ENCODE peak calls at places on chromosomes 5 and 9, in five cellular contexts. One of them, this sample, is unnamed.

GRCh38 chr9:121550569-121551512 is 51.2 kb upstream of the GGTA1 start:
- DNase-seq in NCI-H1092: peak; percentile 72
- DNase-seq in fibroblast of the aortic adventitia: peak; percentile 49
- DNase-seq in AG09319: no peak
- DNase-seq in CD8-positive, alpha-beta memory T cell: peak; percentile 66
- DNase-seq in this sample: peak; percentile 39

GRCh38 chr9:34227445-34227844 is 48.6 kb downstream of the UBAP1 start:
- DNase-seq in fibroblast of the aortic adventitia: peak; percentile 49
- DNase-seq in CD8-positive, alpha-beta memory T cell: no peak
- DNase-seq in NCI-H1092: no peak
- DNase-seq in AG09319: no peak
- DNase-seq in this sample: no peak

GRCh38 chr9:7549261-7549660 is 250.3 kb downstream of the DMAC1 start:
- DNase-seq in CD8-positive, alpha-beta memory T cell: no peak
- DNase-seq in fibroblast of the aortic adventitia: no peak
- DNase-seq in AG09319: no peak
- DNase-seq in NCI-H1092: no peak
- DNase-seq in this sample: no peak

GRCh38 chr9:90909747-90910283 is 108.2 kb downstream of the SYK start:
- DNase-seq in fibroblast of the aortic adventitia: no peak
- DNase-seq in AG09319: no peak
- DNase-seq in CD8-positive, alpha-beta memory T cell: no peak
- DNase-seq in NCI-H1092: no peak
- DNase-seq in this sample: no peak

GRCh38 chr5:1210832-1211251 is 9.4 kb downstream of the SLC6A19 start:
- DNase-seq in fibroblast of the aortic adventitia: no peak
- DNase-seq in NCI-H1092: no peak
- DNase-seq in AG09319: no peak
- DNase-seq in CD8-positive, alpha-beta memory T cell: peak; percentile 19
- DNase-seq in this sample: no peak

GRCh38 chr5:76874088-76874581 is 24.3 kb downstream of the S100Z start:
- DNase-seq in CD8-positive, alpha-beta memory T cell: no peak
- DNase-seq in NCI-H1092: no peak
- DNase-seq in AG09319: no peak
- DNase-seq in fibroblast of the aortic adventitia: no peak
- DNase-seq in this sample: no peak

GRCh38 chr5:141356950-141357349 is 2.1 kb downstream of the PCDHGA4 start:
- DNase-seq in fibroblast of the aortic adventitia: no peak
- DNase-seq in CD8-positive, alpha-beta memory T cell: no peak
- DNase-seq in NCI-H1092: no peak
- DNase-seq in AG09319: no peak
- DNase-seq in this sample: no peak

GRCh38 chr9:130445268-130445983 is 665 bp downstream of the ASS1 start:
- DNase-seq in fibroblast of the aortic adventitia: peak; percentile 71
- DNase-seq in AG09319: peak; percentile 24
- DNase-seq in CD8-positive, alpha-beta memory T cell: no peak
- DNase-seq in NCI-H1092: no peak
- DNase-seq in this sample: peak; percentile 84

GRCh38 chr5:142640316-142641005 is 45.4 kb downstream of the FGF1 start:
- DNase-seq in fibroblast of the aortic adventitia: no peak
- DNase-seq in CD8-positive, alpha-beta memory T cell: no peak
- DNase-seq in NCI-H1092: no peak
- DNase-seq in AG09319: no peak
- DNase-seq in this sample: no peak

GRCh38 chr9:100082786-100083185 is 16.0 kb downstream of the ERP44 start:
- DNase-seq in fibroblast of the aortic adventitia: peak; percentile 58
- DNase-seq in NCI-H1092: no peak
- DNase-seq in AG09319: no peak
- DNase-seq in CD8-positive, alpha-beta memory T cell: no peak
- DNase-seq in this sample: peak; percentile 62

GRCh38 chr9:83186354-83186753 is 123.4 kb upstream of the RASEF start:
- DNase-seq in CD8-positive, alpha-beta memory T cell: no peak
- DNase-seq in AG09319: no peak
- DNase-seq in NCI-H1092: no peak
- DNase-seq in fibroblast of the aortic adventitia: no peak
- DNase-seq in this sample: no peak

GRCh38 chr9:125125523-125125922 is 17.8 kb downstream of the SCAI start:
- DNase-seq in NCI-H1092: no peak
- DNase-seq in CD8-positive, alpha-beta memory T cell: no peak
- DNase-seq in AG09319: no peak
- DNase-seq in fibroblast of the aortic adventitia: no peak
- DNase-seq in this sample: no peak

GRCh38 chr9:128409998-128410397 is 10.7 kb upstream of the CERCAM start:
- DNase-seq in NCI-H1092: no peak
- DNase-seq in CD8-positive, alpha-beta memory T cell: no peak
- DNase-seq in fibroblast of the aortic adventitia: peak; percentile 53
- DNase-seq in AG09319: no peak
- DNase-seq in this sample: no peak

GRCh38 chr5:44245936-44246335 is 143.3 kb downstream of the FGF10 start:
- DNase-seq in AG09319: no peak
- DNase-seq in fibroblast of the aortic adventitia: no peak
- DNase-seq in CD8-positive, alpha-beta memory T cell: no peak
- DNase-seq in NCI-H1092: no peak
- DNase-seq in this sample: peak; percentile 50

GRCh38 chr5:177546262-177546741 is 8.1 kb downstream of the FAM193B start:
- DNase-seq in AG09319: peak; percentile 95
- DNase-seq in NCI-H1092: no peak
- DNase-seq in CD8-positive, alpha-beta memory T cell: no peak
- DNase-seq in fibroblast of the aortic adventitia: peak; percentile 99
- DNase-seq in this sample: peak; percentile 98

GRCh38 chr5:168947212-168947868 is 353.6 kb downstream of the SLIT3 start:
- DNase-seq in NCI-H1092: peak; percentile 13
- DNase-seq in fibroblast of the aortic adventitia: peak; percentile 38
- DNase-seq in AG09319: no peak
- DNase-seq in CD8-positive, alpha-beta memory T cell: no peak
- DNase-seq in this sample: peak; percentile 26

GRCh38 chr5:175347027-175347426 is 97.0 kb downstream of the DRD1 start:
- DNase-seq in fibroblast of the aortic adventitia: peak; percentile 8
- DNase-seq in NCI-H1092: no peak
- DNase-seq in CD8-positive, alpha-beta memory T cell: no peak
- DNase-seq in AG09319: no peak
- DNase-seq in this sample: no peak

GRCh38 chr5:538271-538771 is 14.1 kb upstream of the SLC9A3 start:
- DNase-seq in fibroblast of the aortic adventitia: no peak
- DNase-seq in CD8-positive, alpha-beta memory T cell: peak; percentile 6
- DNase-seq in AG09319: no peak
- DNase-seq in NCI-H1092: no peak
- DNase-seq in this sample: no peak

GRCh38 chr5:43305948-43306563 is 7.2 kb downstream of the HMGCS1 start:
- DNase-seq in CD8-positive, alpha-beta memory T cell: no peak
- DNase-seq in AG09319: peak; percentile 31
- DNase-seq in fibroblast of the aortic adventitia: peak; percentile 81
- DNase-seq in NCI-H1092: peak; percentile 7
- DNase-seq in this sample: peak; percentile 63

GRCh38 chr5:54876-55569 is 36.9 kb upstream of the PLEKHG4B start:
- DNase-seq in CD8-positive, alpha-beta memory T cell: no peak
- DNase-seq in NCI-H1092: no peak
- DNase-seq in AG09319: no peak
- DNase-seq in fibroblast of the aortic adventitia: no peak
- DNase-seq in this sample: no peak

GRCh38 chr5:14081791-14082190 is 61.4 kb upstream of the TRIO start:
- DNase-seq in NCI-H1092: no peak
- DNase-seq in fibroblast of the aortic adventitia: peak; percentile 48
- DNase-seq in CD8-positive, alpha-beta memory T cell: no peak
- DNase-seq in AG09319: no peak
- DNase-seq in this sample: no peak

GRCh38 chr9:108994695-108995094 is 18.6 kb downstream of the CTNNAL1 start:
- DNase-seq in NCI-H1092: no peak
- DNase-seq in CD8-positive, alpha-beta memory T cell: no peak
- DNase-seq in AG09319: no peak
- DNase-seq in fibroblast of the aortic adventitia: peak; percentile 65
- DNase-seq in this sample: peak; percentile 15

GRCh38 chr5:2038337-2039179 is 155.8 kb upstream of the IRX4 start:
- DNase-seq in AG09319: no peak
- DNase-seq in CD8-positive, alpha-beta memory T cell: peak; percentile 53
- DNase-seq in fibroblast of the aortic adventitia: peak; percentile 21
- DNase-seq in NCI-H1092: peak; percentile 47
- DNase-seq in this sample: peak; percentile 18

GRCh38 chr5:58011301-58011700 is 448.6 kb downstream of the PLK2 start:
- DNase-seq in NCI-H1092: no peak
- DNase-seq in CD8-positive, alpha-beta memory T cell: no peak
- DNase-seq in fibroblast of the aortic adventitia: no peak
- DNase-seq in AG09319: no peak
- DNase-seq in this sample: no peak

GRCh38 chr9:1173211-1173610 is 123.1 kb downstream of the DMRT2 start:
- DNase-seq in fibroblast of the aortic adventitia: no peak
- DNase-seq in CD8-positive, alpha-beta memory T cell: no peak
- DNase-seq in NCI-H1092: no peak
- DNase-seq in AG09319: no peak
- DNase-seq in this sample: peak; percentile 2

GRCh38 chr5:77438057-77438456 is 54.1 kb downstream of the WDR41 start:
- DNase-seq in CD8-positive, alpha-beta memory T cell: no peak
- DNase-seq in AG09319: no peak
- DNase-seq in NCI-H1092: no peak
- DNase-seq in fibroblast of the aortic adventitia: no peak
- DNase-seq in this sample: no peak

GRCh38 chr9:134061688-134062371 is 6.0 kb downstream of the BRD3 start:
- DNase-seq in NCI-H1092: no peak
- DNase-seq in AG09319: no peak
- DNase-seq in fibroblast of the aortic adventitia: no peak
- DNase-seq in CD8-positive, alpha-beta memory T cell: no peak
- DNase-seq in this sample: no peak

GRCh38 chr5:17077447-17078233 is 139.8 kb upstream of the BASP1 start:
- DNase-seq in AG09319: no peak
- DNase-seq in fibroblast of the aortic adventitia: no peak
- DNase-seq in CD8-positive, alpha-beta memory T cell: no peak
- DNase-seq in NCI-H1092: no peak
- DNase-seq in this sample: peak; percentile 29

GRCh38 chr9:113634597-113635515 is 171.3 kb downstream of the RGS3 start:
- DNase-seq in fibroblast of the aortic adventitia: no peak
- DNase-seq in AG09319: no peak
- DNase-seq in CD8-positive, alpha-beta memory T cell: no peak
- DNase-seq in NCI-H1092: no peak
- DNase-seq in this sample: no peak

GRCh38 chr5:22889714-22890113 is 36.6 kb upstream of the CDH12 start:
- DNase-seq in fibroblast of the aortic adventitia: no peak
- DNase-seq in NCI-H1092: no peak
- DNase-seq in AG09319: no peak
- DNase-seq in CD8-positive, alpha-beta memory T cell: no peak
- DNase-seq in this sample: no peak

GRCh38 chr5:39106332-39106731 is 32.1 kb upstream of the RICTOR start:
- DNase-seq in AG09319: no peak
- DNase-seq in NCI-H1092: no peak
- DNase-seq in fibroblast of the aortic adventitia: peak; percentile 40
- DNase-seq in CD8-positive, alpha-beta memory T cell: no peak
- DNase-seq in this sample: peak; percentile 8

GRCh38 chr5:180590543-180591248 is 603 bp downstream of the SCGB3A1 start:
- DNase-seq in NCI-H1092: no peak
- DNase-seq in AG09319: no peak
- DNase-seq in CD8-positive, alpha-beta memory T cell: no peak
- DNase-seq in fibroblast of the aortic adventitia: no peak
- DNase-seq in this sample: no peak

GRCh38 chr5:76960004-76960625 is 7.3 kb downstream of the CRHBP start:
- DNase-seq in CD8-positive, alpha-beta memory T cell: no peak
- DNase-seq in fibroblast of the aortic adventitia: no peak
- DNase-seq in AG09319: no peak
- DNase-seq in NCI-H1092: no peak
- DNase-seq in this sample: no peak

GRCh38 chr9:19440823-19441580 is 32.2 kb downstream of the ACER2 start:
- DNase-seq in NCI-H1092: no peak
- DNase-seq in CD8-positive, alpha-beta memory T cell: no peak
- DNase-seq in fibroblast of the aortic adventitia: peak; percentile 54
- DNase-seq in AG09319: no peak
- DNase-seq in this sample: peak; percentile 39

GRCh38 chr9:138068601-138069035 is 191.0 kb downstream of the CACNA1B start:
- DNase-seq in fibroblast of the aortic adventitia: no peak
- DNase-seq in CD8-positive, alpha-beta memory T cell: no peak
- DNase-seq in AG09319: no peak
- DNase-seq in NCI-H1092: no peak
- DNase-seq in this sample: no peak

GRCh38 chr5:147485046-147485445 is 24.8 kb downstream of the DPYSL3 start:
- DNase-seq in fibroblast of the aortic adventitia: peak; percentile 92
- DNase-seq in NCI-H1092: no peak
- DNase-seq in CD8-positive, alpha-beta memory T cell: no peak
- DNase-seq in AG09319: peak; percentile 60
- DNase-seq in this sample: peak; percentile 83

GRCh38 chr5:141369994-141370848 is at the start of gene PCDHGB3:
- DNase-seq in NCI-H1092: no peak
- DNase-seq in CD8-positive, alpha-beta memory T cell: no peak
- DNase-seq in AG09319: no peak
- DNase-seq in fibroblast of the aortic adventitia: peak; percentile 76
- DNase-seq in this sample: peak; percentile 52

GRCh38 chr5:165209101-165209727 is 1703.8 kb downstream of the MAT2B start:
- DNase-seq in AG09319: no peak
- DNase-seq in CD8-positive, alpha-beta memory T cell: no peak
- DNase-seq in fibroblast of the aortic adventitia: peak; percentile 53
- DNase-seq in NCI-H1092: no peak
- DNase-seq in this sample: peak; percentile 2

GRCh38 chr5:53130206-53130605 is 20.6 kb upstream of the MOCS2 start:
- DNase-seq in AG09319: no peak
- DNase-seq in NCI-H1092: no peak
- DNase-seq in fibroblast of the aortic adventitia: peak; percentile 29
- DNase-seq in CD8-positive, alpha-beta memory T cell: no peak
- DNase-seq in this sample: peak; percentile 61

GRCh38 chr5:22109315-22109714 is 743.8 kb downstream of the CDH12 start:
- DNase-seq in fibroblast of the aortic adventitia: no peak
- DNase-seq in NCI-H1092: no peak
- DNase-seq in CD8-positive, alpha-beta memory T cell: no peak
- DNase-seq in AG09319: no peak
- DNase-seq in this sample: no peak